ENCODE peak calls at places on chromosomes 2 and 18, in nine cellular contexts. One of them, this sample, is unnamed.

GRCh38 chr2:165629776-165630175 is 160.3 kb downstream of the CSRNP3 start:
- DNase-seq in endodermal cell: no peak
- DNase-seq in upper lobe of right lung: no peak
- DNase-seq in NT2/D1: no peak
- DNase-seq in AG08395: no peak
- DNase-seq in nephron progenitor cell: no peak
- DNase-seq in RCC 7860: no peak
- DNase-seq in NCI-H1105: no peak
- DNase-seq in MV-4-11: no peak
- DNase-seq in this sample: no peak

GRCh38 chr18:35610089-35610488 is 28.5 kb downstream of the GALNT1 start:
- DNase-seq in endodermal cell: peak; percentile 71
- DNase-seq in upper lobe of right lung: no peak
- DNase-seq in NT2/D1: no peak
- DNase-seq in AG08395: no peak
- DNase-seq in nephron progenitor cell: no peak
- DNase-seq in RCC 7860: no peak
- DNase-seq in NCI-H1105: peak; percentile 1
- DNase-seq in MV-4-11: no peak
- DNase-seq in this sample: no peak

GRCh38 chr2:10030311-10030736 is 13.0 kb upstream of the KLF11 start:
- DNase-seq in endodermal cell: peak; percentile 66
- DNase-seq in upper lobe of right lung: no peak
- DNase-seq in NT2/D1: no peak
- DNase-seq in AG08395: no peak
- DNase-seq in nephron progenitor cell: no peak
- DNase-seq in RCC 7860: no peak
- DNase-seq in NCI-H1105: no peak
- DNase-seq in MV-4-11: no peak
- DNase-seq in this sample: no peak

GRCh38 chr2:2744958-2745715 is 414.1 kb upstream of the MYT1L start:
- DNase-seq in endodermal cell: no peak
- DNase-seq in upper lobe of right lung: no peak
- DNase-seq in NT2/D1: no peak
- DNase-seq in AG08395: no peak
- DNase-seq in nephron progenitor cell: no peak
- DNase-seq in RCC 7860: no peak
- DNase-seq in NCI-H1105: no peak
- DNase-seq in MV-4-11: no peak
- DNase-seq in this sample: no peak

GRCh38 chr2:216006164-216006663 is 7.1 kb downstream of the MREG start:
- DNase-seq in endodermal cell: peak; percentile 87
- DNase-seq in upper lobe of right lung: peak; percentile 73
- DNase-seq in NT2/D1: no peak
- DNase-seq in AG08395: no peak
- DNase-seq in nephron progenitor cell: no peak
- DNase-seq in RCC 7860: peak; percentile 11
- DNase-seq in NCI-H1105: no peak
- DNase-seq in MV-4-11: peak; percentile 24
- DNase-seq in this sample: no peak

GRCh38 chr2:238942941-238943715 is 95.2 kb downstream of the TWIST2 start:
- DNase-seq in endodermal cell: no peak
- DNase-seq in upper lobe of right lung: peak; percentile 16
- DNase-seq in NT2/D1: no peak
- DNase-seq in AG08395: no peak
- DNase-seq in nephron progenitor cell: no peak
- DNase-seq in RCC 7860: no peak
- DNase-seq in NCI-H1105: no peak
- DNase-seq in MV-4-11: no peak
- DNase-seq in this sample: no peak

GRCh38 chr2:180158961-180159360 is 151.9 kb upstream of the CWC22 start:
- DNase-seq in endodermal cell: no peak
- DNase-seq in upper lobe of right lung: no peak
- DNase-seq in NT2/D1: no peak
- DNase-seq in AG08395: no peak
- DNase-seq in nephron progenitor cell: no peak
- DNase-seq in RCC 7860: no peak
- DNase-seq in NCI-H1105: no peak
- DNase-seq in MV-4-11: no peak
- DNase-seq in this sample: no peak

GRCh38 chr18:42706618-42707017 is 408.9 kb downstream of the RIT2 start:
- DNase-seq in endodermal cell: peak; percentile 58
- DNase-seq in upper lobe of right lung: no peak
- DNase-seq in NT2/D1: no peak
- DNase-seq in AG08395: no peak
- DNase-seq in nephron progenitor cell: peak; percentile 34
- DNase-seq in RCC 7860: no peak
- DNase-seq in NCI-H1105: peak; percentile 61
- DNase-seq in MV-4-11: peak; percentile 69
- DNase-seq in this sample: no peak

GRCh38 chr2:74333175-74333574 is 10.0 kb downstream of the SLC4A5 start:
- DNase-seq in endodermal cell: peak; percentile 85
- DNase-seq in upper lobe of right lung: no peak
- DNase-seq in NT2/D1: peak; percentile 39
- DNase-seq in AG08395: peak; percentile 55
- DNase-seq in nephron progenitor cell: peak; percentile 18
- DNase-seq in RCC 7860: no peak
- DNase-seq in NCI-H1105: peak; percentile 7
- DNase-seq in MV-4-11: peak; percentile 28
- DNase-seq in this sample: no peak

GRCh38 chr2:200585730-200586643 is at the start of gene AOX1:
- DNase-seq in endodermal cell: peak; percentile 92
- DNase-seq in upper lobe of right lung: peak; percentile 75
- DNase-seq in NT2/D1: peak; percentile 71
- DNase-seq in AG08395: peak; percentile 63
- DNase-seq in nephron progenitor cell: peak; percentile 57
- DNase-seq in RCC 7860: no peak
- DNase-seq in NCI-H1105: no peak
- DNase-seq in MV-4-11: no peak
- DNase-seq in this sample: peak; percentile 52

GRCh38 chr2:236718207-236718992 is 148.8 kb downstream of the ACKR3 start:
- DNase-seq in endodermal cell: no peak
- DNase-seq in upper lobe of right lung: no peak
- DNase-seq in NT2/D1: no peak
- DNase-seq in AG08395: no peak
- DNase-seq in nephron progenitor cell: no peak
- DNase-seq in RCC 7860: peak; percentile 72
- DNase-seq in NCI-H1105: no peak
- DNase-seq in MV-4-11: no peak
- DNase-seq in this sample: no peak

GRCh38 chr18:35513181-35513932 is 15.6 kb upstream of the INO80C start:
- DNase-seq in endodermal cell: peak; percentile 87
- DNase-seq in upper lobe of right lung: peak; percentile 69
- DNase-seq in NT2/D1: no peak
- DNase-seq in AG08395: peak; percentile 33
- DNase-seq in nephron progenitor cell: peak; percentile 32
- DNase-seq in RCC 7860: peak; percentile 87
- DNase-seq in NCI-H1105: no peak
- DNase-seq in MV-4-11: no peak
- DNase-seq in this sample: no peak

GRCh38 chr2:218883491-218884490 is 3.1 kb downstream of the WNT10A start:
- DNase-seq in endodermal cell: peak; percentile 76
- DNase-seq in upper lobe of right lung: peak; percentile 70
- DNase-seq in NT2/D1: no peak
- DNase-seq in AG08395: peak; percentile 50
- DNase-seq in nephron progenitor cell: peak; percentile 56
- DNase-seq in RCC 7860: no peak
- DNase-seq in NCI-H1105: peak; percentile 42
- DNase-seq in MV-4-11: peak; percentile 4
- DNase-seq in this sample: no peak

GRCh38 chr2:207252979-207253640 is 87.4 kb upstream of the KLF7 start:
- DNase-seq in endodermal cell: no peak
- DNase-seq in upper lobe of right lung: no peak
- DNase-seq in NT2/D1: no peak
- DNase-seq in AG08395: no peak
- DNase-seq in nephron progenitor cell: no peak
- DNase-seq in RCC 7860: peak; percentile 25
- DNase-seq in NCI-H1105: no peak
- DNase-seq in MV-4-11: no peak
- DNase-seq in this sample: no peak

GRCh38 chr2:226720948-226721347 is 78.7 kb downstream of the IRS1 start:
- DNase-seq in endodermal cell: peak; percentile 82
- DNase-seq in upper lobe of right lung: no peak
- DNase-seq in NT2/D1: no peak
- DNase-seq in AG08395: no peak
- DNase-seq in nephron progenitor cell: no peak
- DNase-seq in RCC 7860: no peak
- DNase-seq in NCI-H1105: no peak
- DNase-seq in MV-4-11: no peak
- DNase-seq in this sample: no peak

GRCh38 chr2:60352491-60353405 is 200.7 kb downstream of the BCL11A start:
- DNase-seq in endodermal cell: peak; percentile 45
- DNase-seq in upper lobe of right lung: no peak
- DNase-seq in NT2/D1: no peak
- DNase-seq in AG08395: no peak
- DNase-seq in nephron progenitor cell: no peak
- DNase-seq in RCC 7860: no peak
- DNase-seq in NCI-H1105: no peak
- DNase-seq in MV-4-11: no peak
- DNase-seq in this sample: no peak

GRCh38 chr18:56593906-56594305 is 44.5 kb downstream of the TXNL1 start:
- DNase-seq in endodermal cell: no peak
- DNase-seq in upper lobe of right lung: no peak
- DNase-seq in NT2/D1: no peak
- DNase-seq in AG08395: no peak
- DNase-seq in nephron progenitor cell: no peak
- DNase-seq in RCC 7860: peak; percentile 15
- DNase-seq in NCI-H1105: no peak
- DNase-seq in MV-4-11: no peak
- DNase-seq in this sample: no peak

GRCh38 chr2:210421916-210422315 is 54.6 kb downstream of the LANCL1 start:
- DNase-seq in endodermal cell: no peak
- DNase-seq in upper lobe of right lung: no peak
- DNase-seq in NT2/D1: no peak
- DNase-seq in AG08395: no peak
- DNase-seq in nephron progenitor cell: no peak
- DNase-seq in RCC 7860: peak; percentile 74
- DNase-seq in NCI-H1105: no peak
- DNase-seq in MV-4-11: peak; percentile 17
- DNase-seq in this sample: no peak

GRCh38 chr2:85589982-85590791 is 5.4 kb upstream of the RNF181 start:
- DNase-seq in endodermal cell: no peak
- DNase-seq in upper lobe of right lung: no peak
- DNase-seq in NT2/D1: no peak
- DNase-seq in AG08395: peak; percentile 86
- DNase-seq in nephron progenitor cell: no peak
- DNase-seq in RCC 7860: peak; percentile 82
- DNase-seq in NCI-H1105: no peak
- DNase-seq in MV-4-11: peak; percentile 69
- DNase-seq in this sample: no peak

GRCh38 chr2:24512404-24512803 is 21.4 kb downstream of the NCOA1 start:
- DNase-seq in endodermal cell: no peak
- DNase-seq in upper lobe of right lung: no peak
- DNase-seq in NT2/D1: no peak
- DNase-seq in AG08395: no peak
- DNase-seq in nephron progenitor cell: no peak
- DNase-seq in RCC 7860: no peak
- DNase-seq in NCI-H1105: no peak
- DNase-seq in MV-4-11: no peak
- DNase-seq in this sample: no peak

GRCh38 chr2:96832751-96833507 is 10.9 kb downstream of the ANKRD23 start:
- DNase-seq in endodermal cell: peak; percentile 93
- DNase-seq in upper lobe of right lung: peak; percentile 82
- DNase-seq in NT2/D1: peak; percentile 76
- DNase-seq in AG08395: peak; percentile 86
- DNase-seq in nephron progenitor cell: peak; percentile 86
- DNase-seq in RCC 7860: no peak
- DNase-seq in NCI-H1105: peak; percentile 90
- DNase-seq in MV-4-11: no peak
- DNase-seq in this sample: peak; percentile 86

GRCh38 chr18:12686100-12686499 is 16.4 kb downstream of the CEP76 start:
- DNase-seq in endodermal cell: no peak
- DNase-seq in upper lobe of right lung: no peak
- DNase-seq in NT2/D1: no peak
- DNase-seq in AG08395: peak; percentile 6
- DNase-seq in nephron progenitor cell: no peak
- DNase-seq in RCC 7860: no peak
- DNase-seq in NCI-H1105: no peak
- DNase-seq in MV-4-11: peak; percentile 14
- DNase-seq in this sample: no peak

GRCh38 chr2:188367164-188367563 is 75.5 kb downstream of the GULP1 start:
- DNase-seq in endodermal cell: no peak
- DNase-seq in upper lobe of right lung: no peak
- DNase-seq in NT2/D1: no peak
- DNase-seq in AG08395: no peak
- DNase-seq in nephron progenitor cell: no peak
- DNase-seq in RCC 7860: no peak
- DNase-seq in NCI-H1105: no peak
- DNase-seq in MV-4-11: no peak
- DNase-seq in this sample: no peak

GRCh38 chr18:5298156-5298852 is 2.8 kb upstream of the ZBTB14 start:
- DNase-seq in endodermal cell: no peak
- DNase-seq in upper lobe of right lung: no peak
- DNase-seq in NT2/D1: no peak
- DNase-seq in AG08395: no peak
- DNase-seq in nephron progenitor cell: no peak
- DNase-seq in RCC 7860: no peak
- DNase-seq in NCI-H1105: no peak
- DNase-seq in MV-4-11: no peak
- DNase-seq in this sample: no peak

GRCh38 chr2:27369471-27370025 is 590 bp downstream of the EIF2B4 start:
- DNase-seq in endodermal cell: no peak
- DNase-seq in upper lobe of right lung: no peak
- DNase-seq in NT2/D1: no peak
- DNase-seq in AG08395: peak; percentile 85
- DNase-seq in nephron progenitor cell: no peak
- DNase-seq in RCC 7860: peak; percentile 13
- DNase-seq in NCI-H1105: peak; percentile 12
- DNase-seq in MV-4-11: no peak
- DNase-seq in this sample: no peak

GRCh38 chr2:191499874-191500565 is 177.9 kb upstream of the NABP1 start:
- DNase-seq in endodermal cell: no peak
- DNase-seq in upper lobe of right lung: no peak
- DNase-seq in NT2/D1: no peak
- DNase-seq in AG08395: peak; percentile 71
- DNase-seq in nephron progenitor cell: no peak
- DNase-seq in RCC 7860: no peak
- DNase-seq in NCI-H1105: no peak
- DNase-seq in MV-4-11: no peak
- DNase-seq in this sample: no peak